ENCODE peak calls at places on chromosome 6, in four cellular contexts. R, B, Z and M are unnamed samples.

GRCh38 chr6:132392792-132393191 is 8.5 kb downstream of the MOXD1 start:
- DNase-seq in R (no peak), B (no peak), Z (no peak), M (no peak)

GRCh38 chr6:36120539-36120938 is 9.8 kb upstream of the MAPK13 start:
- DNase-seq in R (no peak), B (no peak), Z (peak), M (no peak)

GRCh38 chr6:164005312-164005711 is 590.8 kb downstream of the QKI start:
- DNase-seq in R (no peak), B (no peak), Z (no peak), M (no peak)

GRCh38 chr6:57173056-57173885 is 1.1 kb downstream of the BAG2 start:
- DNase-seq in R (peak), B (no peak), Z (no peak), M (no peak)

GRCh38 chr6:170144952-170145587 is 145.8 kb downstream of the DLL1 start:
- DNase-seq in R (no peak), B (no peak), Z (no peak), M (no peak)

GRCh38 chr6:109453594-109454482 is 1.7 kb downstream of the MICAL1 start:
- DNase-seq in R (peak), B (peak), Z (no peak), M (no peak)

GRCh38 chr6:42251911-42252637 is 34.4 kb upstream of the MRPS10 start:
- DNase-seq in R (no peak), B (peak), Z (no peak), M (no peak)

GRCh38 chr6:39950125-39950720 is 16.0 kb upstream of the MOCS1 start:
- DNase-seq in R (no peak), B (no peak), Z (no peak), M (no peak)

GRCh38 chr6:89066929-89067646 is 13.5 kb upstream of the PNRC1 start:
- DNase-seq in R (no peak), B (no peak), Z (no peak), M (no peak)

GRCh38 chr6:139828751-139829519 is 454.5 kb upstream of the CITED2 start:
- DNase-seq in R (no peak), B (no peak), Z (no peak), M (no peak)

GRCh38 chr6:15349379-15349778 is 103.5 kb downstream of the JARID2 start:
- DNase-seq in R (no peak), B (peak), Z (no peak), M (no peak)

GRCh38 chr6:13278184-13278583 is 50.2 kb downstream of the TBC1D7 start:
- DNase-seq in R (peak), B (no peak), Z (no peak), M (peak)

GRCh38 chr6:145903356-145904102 is 60.6 kb downstream of the SHPRH start:
- DNase-seq in R (no peak), B (peak), Z (no peak), M (no peak)

GRCh38 chr6:8483650-8484049 is 48.3 kb upstream of the SLC35B3 start:
- DNase-seq in R (no peak), B (no peak), Z (no peak), M (no peak)

GRCh38 chr6:125717120-125717731 is 32.2 kb upstream of the HEY2 start:
- DNase-seq in R (no peak), B (no peak), Z (no peak), M (no peak)

GRCh38 chr6:40343318-40343886 is 243.8 kb downstream of the LRFN2 start:
- DNase-seq in R (no peak), B (no peak), Z (no peak), M (no peak)

GRCh38 chr6:96234476-96234875 is 218.7 kb downstream of the FUT9 start:
- DNase-seq in R (no peak), B (no peak), Z (no peak), M (no peak)

GRCh38 chr6:151060096-151060741 is 179.5 kb upstream of the AKAP12 start:
- DNase-seq in R (no peak), B (peak), Z (no peak), M (no peak)

GRCh38 chr6:157759028-157759427 is 64.0 kb upstream of the SNX9 start:
- DNase-seq in R (no peak), B (no peak), Z (no peak), M (no peak)

GRCh38 chr6:118931436-118931835 is 3.5 kb downstream of the MCM9 start:
- DNase-seq in R (no peak), B (no peak), Z (no peak), M (no peak)

GRCh38 chr6:21752054-21752811 is 158.7 kb downstream of the SOX4 start:
- DNase-seq in R (no peak), B (peak), Z (no peak), M (no peak)

GRCh38 chr6:52881996-52882841 is 27.3 kb downstream of the GSTA3 start:
- DNase-seq in R (peak), B (peak), Z (peak), M (peak)

GRCh38 chr6:113901482-113901881 is 44.3 kb downstream of the MARCKS start:
- DNase-seq in R (no peak), B (peak), Z (no peak), M (no peak)

GRCh38 chr6:1958257-1958656 is 287.1 kb downstream of the GMDS start:
- DNase-seq in R (no peak), B (no peak), Z (no peak), M (no peak)

GRCh38 chr6:33798343-33798848 is 5.4 kb downstream of the MLN start:
- DNase-seq in R (no peak), B (no peak), Z (no peak), M (no peak)
- TF ChIP-seq CTCF in R (no peak), B (no peak), Z (no peak), M (no peak)

GRCh38 chr6:29791786-29792122 is 35.9 kb upstream of the HLA-G start:
- DNase-seq in R (no peak), B (no peak), Z (no peak), M (no peak)

GRCh38 chr6:29793036-29793356 is 34.6 kb upstream of the HLA-G start:
- DNase-seq in R (no peak), B (no peak), Z (no peak), M (no peak)

GRCh38 chr6:29791162-29791561 is 36.5 kb upstream of the HLA-G start:
- DNase-seq in R (no peak), B (peak), Z (no peak), M (no peak)

GRCh38 chr6:29793796-29794195 is 33.8 kb upstream of the HLA-G start:
- DNase-seq in R (no peak), B (no peak), Z (no peak), M (no peak)

GRCh38 chr6:29792123-29793035 is 35.2 kb upstream of the HLA-G start:
- DNase-seq in R (peak), B (peak), Z (peak), M (peak)
- TF ChIP-seq CTCF in R (no peak), B (peak), Z (no peak), M (no peak)

DNA sequence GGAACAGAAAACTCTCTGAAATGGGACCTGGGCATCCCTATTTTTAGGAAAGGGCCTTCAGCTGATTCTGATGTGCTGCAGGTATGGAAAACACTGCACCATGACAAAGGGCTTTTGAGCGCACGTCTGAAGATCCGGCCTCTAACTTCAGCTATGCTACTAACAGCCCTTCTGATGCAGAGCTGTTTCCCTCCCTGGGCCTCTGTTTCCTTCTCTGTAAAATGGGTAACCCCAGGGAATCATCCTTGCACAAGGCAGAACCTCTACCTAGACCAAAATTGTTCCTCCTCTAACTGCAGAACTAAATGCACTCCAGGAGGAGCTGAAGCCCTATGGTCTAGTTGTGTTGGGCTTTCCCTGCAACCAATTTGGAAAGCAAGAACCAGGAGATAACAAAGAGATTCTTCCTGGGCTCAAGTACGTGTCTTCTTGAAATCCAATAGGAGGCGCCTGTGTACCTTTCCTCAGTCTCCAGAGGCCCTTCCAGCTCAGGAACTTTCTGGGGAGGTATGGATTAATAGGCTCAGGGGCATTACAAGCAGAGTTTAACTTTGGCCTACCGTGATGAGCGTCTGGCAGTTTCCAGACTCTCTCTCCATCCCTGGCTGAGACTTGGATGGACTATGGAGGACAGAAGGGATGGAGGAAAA is 5.9 kb downstream of the GPX5 start:
- DNase-seq in R (no peak), B (no peak), Z (no peak), M (no peak)
- TF ChIP-seq CTCF in R (no peak), B (no peak), Z (no peak), M (no peak)

GRCh38 chr6:158869604-158870417 is 50.6 kb upstream of the EZR start:
- DNase-seq in R (peak), B (peak), Z (peak), M (peak)
- TF ChIP-seq CTCF in R (no peak), B (peak), Z (no peak), M (no peak)

GRCh38 chr6:80338201-80338836 is 231.8 kb downstream of the BCKDHB start:
- DNase-seq in R (peak), B (no peak), Z (no peak), M (peak)
- TF ChIP-seq CTCF in R (peak), B (peak), Z (peak), M (peak)

GRCh38 chr6:44388876-44389275 is 1.4 kb downstream of the CDC5L start:
- DNase-seq in R (no peak), B (no peak), Z (no peak), M (no peak)

GRCh38 chr6:44388135-44388487 is 605 bp downstream of the CDC5L start:
- DNase-seq in R (no peak), B (peak), Z (no peak), M (no peak)

GRCh38 chr6:44386364-44386928 is 1.1 kb upstream of the CDC5L start:
- DNase-seq in R (no peak), B (no peak), Z (peak), M (no peak)

GRCh38 chr6:44386929-44387345 is 569 bp upstream of the CDC5L start:
- DNase-seq in R (no peak), B (peak), Z (no peak), M (no peak)

DNA sequence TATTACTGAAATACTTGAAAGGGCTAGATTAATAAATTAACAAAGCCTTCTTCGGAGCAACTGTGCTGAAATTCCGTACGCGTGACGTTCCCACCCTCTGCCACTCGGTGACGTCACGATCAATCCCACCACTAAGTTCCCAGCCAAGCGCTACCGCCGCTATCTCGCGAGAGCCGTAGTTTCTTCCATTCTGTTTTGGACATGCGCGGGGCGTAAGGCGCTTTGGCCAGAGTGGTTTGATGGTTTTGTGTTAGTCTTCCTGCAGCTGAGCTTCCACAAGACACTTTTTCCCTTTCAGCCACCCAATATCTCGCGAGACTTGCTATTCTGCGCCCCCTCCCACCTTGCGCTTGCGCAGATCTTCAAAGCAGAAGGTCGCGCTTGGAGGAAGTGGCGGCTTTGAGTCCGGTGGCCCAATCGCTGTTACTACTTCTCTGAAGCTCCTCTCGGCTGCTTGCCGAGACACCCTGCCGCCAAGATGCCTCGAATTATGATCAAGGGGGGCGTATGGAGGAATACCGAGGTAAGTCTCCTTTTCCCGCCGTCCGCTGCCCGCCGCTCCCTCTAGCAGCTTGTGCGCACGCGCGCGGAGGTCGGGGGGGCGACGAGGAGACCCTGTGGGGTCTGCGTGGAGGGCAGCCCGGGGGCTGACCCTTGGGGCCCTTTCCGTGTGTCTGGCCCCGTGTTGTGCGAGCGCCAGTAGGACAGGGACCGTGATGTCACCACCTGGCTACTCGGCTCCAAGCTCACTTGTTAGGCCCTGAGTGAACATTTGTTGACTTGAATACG is at the start of gene CDC5L:
- DNase-seq in R (peak), B (peak), Z (peak), M (peak)
- TF ChIP-seq CTCF in R (no peak), B (no peak), Z (no peak), M (no peak)